ENCODE peak calls at places on chromosomes 2 and 18, in four cellular contexts. H is AG09309, X is esophagus squamous epithelium, E is RWPE1. O is an unnamed sample.

GRCh38 chr2:74919827-74920226 is 38.6 kb upstream of the POLE4 start:
- DNase-seq in X (no peak), E (peak; percentile 62), H (no peak), O (peak; percentile 81)

GRCh38 chr2:65198737-65199136 is 28.9 kb upstream of the ACTR2 start:
- DNase-seq in X (no peak), E (no peak), H (no peak), O (no peak)

GRCh38 chr2:57881998-57882884 is 164.4 kb upstream of the VRK2 start:
- DNase-seq in H (peak; percentile 13), X (no peak), E (peak; percentile 60), O (no peak)

GRCh38 chr2:81334046-81334445 is 1029.5 kb upstream of the LRRTM1 start:
- DNase-seq in H (no peak), E (no peak), X (no peak), O (no peak)

GRCh38 chr2:10235099-10235908 is 67.4 kb upstream of the HPCAL1 start:
- DNase-seq in E (no peak), X (no peak), H (no peak), O (no peak)

GRCh38 chr18:11246466-11246865 is 97.1 kb upstream of the PIEZO2 start:
- DNase-seq in H (no peak), E (no peak), X (no peak), O (no peak)

GRCh38 chr2:217926801-217927200 is 76.0 kb downstream of the TNS1 start:
- DNase-seq in X (no peak), H (no peak), E (no peak), O (no peak)

GRCh38 chr18:3995476-3996102 is 459.5 kb downstream of the DLGAP1 start:
- DNase-seq in X (no peak), E (peak; percentile 22), H (peak; percentile 38), O (no peak)

GRCh38 chr18:13229021-13229671 is 10.6 kb downstream of the LDLRAD4 start:
- DNase-seq in E (no peak), H (no peak), X (no peak), O (no peak)

GRCh38 chr2:239268082-239268481 is 132.7 kb downstream of the HDAC4 start:
- DNase-seq in E (no peak), H (no peak), X (no peak), O (no peak)

GRCh38 chr2:105746177-105747080 is 1.7 kb downstream of the NCK2 start:
- DNase-seq in H (no peak), X (no peak), E (peak; percentile 42), O (peak; percentile 81)

GRCh38 chr2:8098952-8099582 is 582.8 kb upstream of the ID2 start:
- DNase-seq in X (no peak), H (no peak), E (no peak), O (no peak)

GRCh38 chr2:127526940-127527804 is 883 bp upstream of the IWS1 start:
- DNase-seq in X (no peak), H (no peak), E (peak; percentile 90), O (no peak)

GRCh38 chr2:10136187-10136934 is 13.8 kb downstream of the RRM2 start:
- DNase-seq in X (no peak), E (no peak), H (no peak), O (no peak)

GRCh38 chr2:68565858-68566257 is 77.5 kb upstream of the PROKR1 start:
- DNase-seq in H (no peak), E (peak; percentile 79), X (no peak), O (no peak)

GRCh38 chr18:72848534-72849237 is 19.1 kb downstream of the NETO1 start:
- DNase-seq in H (no peak), X (no peak), E (peak; percentile 67), O (no peak)

GRCh38 chr2:105391058-105391627 is 7.7 kb downstream of the FHL2 start:
- DNase-seq in X (no peak), H (no peak), E (peak; percentile 56), O (no peak)

GRCh38 chr2:168210216-168210897 is 37.0 kb downstream of the STK39 start:
- DNase-seq in E (no peak), H (no peak), X (no peak), O (no peak)

GRCh38 chr18:79575891-79576685 is 103.5 kb upstream of the CTDP1 start:
- DNase-seq in H (no peak), X (no peak), E (no peak), O (no peak)

GRCh38 chr2:134603966-134604365 is 114.8 kb downstream of the TMEM163 start:
- DNase-seq in X (no peak), E (no peak), H (no peak), O (no peak)

GRCh38 chr18:28189400-28190239 is 12.7 kb upstream of the CDH2 start:
- DNase-seq in H (no peak), E (no peak), X (no peak), O (peak; percentile 44)

GRCh38 chr2:149084924-149085795 is 46.7 kb downstream of the LYPD6B start:
- DNase-seq in E (no peak), H (peak; percentile 54), X (no peak), O (no peak)

GRCh38 chr18:63963610-63964256 is 6.1 kb upstream of the SERPINB8 start:
- DNase-seq in E (no peak), H (no peak), X (no peak), O (peak; percentile 20)

GRCh38 chr18:23844991-23845680 is 155.9 kb downstream of the LAMA3 start:
- DNase-seq in H (no peak), X (no peak), E (peak; percentile 76), O (no peak)

GRCh38 chr2:174914894-174915760 is 90.1 kb downstream of the CHN1 start:
- DNase-seq in H (no peak), X (no peak), E (no peak), O (no peak)

GRCh38 chr2:65710779-65711295 is 278.4 kb upstream of the SPRED2 start:
- DNase-seq in H (no peak), E (peak; percentile 34), X (no peak), O (peak; percentile 19)

GRCh38 chr2:173446722-173447121 is 92.0 kb downstream of the CDCA7 start:
- DNase-seq in E (no peak), X (no peak), H (no peak), O (no peak)

GRCh38 chr2:236073867-236074655 is 94.1 kb downstream of the GBX2 start:
- DNase-seq in X (no peak), H (no peak), E (no peak), O (no peak)

GRCh38 chr2:11658208-11658607 is 11.8 kb downstream of the NTSR2 start:
- DNase-seq in E (peak; percentile 85), H (no peak), X (no peak), O (no peak)

GRCh38 chr2:233386382-233387041 is 32.2 kb downstream of the DGKD start:
- DNase-seq in E (peak; percentile 29), H (no peak), X (no peak), O (no peak)

GRCh38 chr2:221635949-221636348 is 63.8 kb upstream of the EPHA4 start:
- DNase-seq in X (no peak), H (no peak), E (peak; percentile 13), O (no peak)

GRCh38 chr2:209960676-209961630 is 41.5 kb upstream of the RPE start:
- DNase-seq in X (peak; percentile 5), H (no peak), E (peak; percentile 45), O (peak; percentile 44)

GRCh38 chr2:53724511-53724910 is 43.1 kb upstream of the CHAC2 start:
- DNase-seq in E (no peak), X (no peak), H (peak; percentile 55), O (no peak)

GRCh38 chr18:76219023-76219422 is 276.0 kb downstream of the ZNF516 start:
- DNase-seq in E (no peak), X (no peak), H (no peak), O (no peak)

GRCh38 chr2:8872821-8873432 is 35.5 kb upstream of the KIDINS220 start:
- DNase-seq in X (no peak), E (peak; percentile 55), H (peak; percentile 21), O (peak; percentile 52)

GRCh38 chr2:46266134-46266533 is 31.1 kb upstream of the EPAS1 start:
- DNase-seq in E (no peak), H (no peak), X (no peak), O (no peak)

GRCh38 chr2:79982445-79982844 is 322.1 kb downstream of the LRRTM1 start:
- DNase-seq in X (no peak), H (no peak), E (peak; percentile 5), O (no peak)

GRCh38 chr2:38376346-38376682 is 759 bp downstream of the ATL2 start:
- DNase-seq in E (peak; percentile 77), X (no peak), H (no peak), O (peak; percentile 70)

GRCh38 chr2:38376683-38377500 is at the start of gene ATL2:
- DNase-seq in E (peak; percentile 62), H (peak; percentile 64), X (peak; percentile 88), O (peak; percentile 96)

GRCh38 chr2:38377501-38378258 is 607 bp upstream of the ATL2 start:
- DNase-seq in X (no peak), E (peak; percentile 92), H (peak; percentile 31), O (no peak)

GRCh38 chr2:38374978-38375377 is 2.1 kb downstream of the ATL2 start:
- DNase-seq in H (no peak), E (no peak), X (no peak), O (no peak)

GRCh38 chr2:38375711-38376345 is 1.2 kb downstream of the ATL2 start:
- DNase-seq in E (no peak), H (no peak), X (no peak), O (no peak)
- TF ChIP-seq CTCF in E (no peak), H (no peak), X (no peak), O (no peak)

DNA sequence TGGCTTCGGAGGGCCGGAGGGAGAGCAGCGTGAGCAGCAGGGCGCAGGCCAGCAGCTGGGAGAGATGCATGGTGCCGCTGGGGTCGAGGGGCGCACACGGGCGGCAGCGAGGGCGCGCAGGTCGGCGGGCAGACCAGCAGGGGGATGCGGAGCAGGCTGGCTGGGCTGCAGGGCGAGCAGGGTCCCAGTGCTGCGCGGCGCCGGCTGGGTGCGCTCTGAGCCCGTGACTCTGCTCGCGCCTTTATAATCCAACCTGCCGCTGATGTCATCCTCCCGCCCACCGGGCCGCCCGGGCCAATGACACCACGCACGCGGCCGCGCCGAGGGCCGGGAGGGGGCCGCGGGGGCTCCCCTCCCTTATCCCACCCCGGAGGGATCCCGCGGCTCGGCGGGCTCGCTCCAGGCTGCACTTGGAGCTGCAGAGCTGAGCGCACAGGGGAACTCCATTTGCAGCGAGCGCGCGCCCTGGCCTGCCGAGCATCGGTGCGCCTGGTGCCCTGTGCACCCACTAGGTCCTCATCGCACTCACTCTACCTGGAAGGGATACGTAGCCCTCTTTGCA is at the start of gene NPPC:
- DNase-seq in H (no peak), X (no peak), E (peak; percentile 62), O (peak; percentile 90)
- TF ChIP-seq CTCF in H (no peak), X (peak; percentile 43), E (peak; percentile 37), O (peak; percentile 69)

GRCh38 chr2:40935349-40935748 is 483.5 kb upstream of the SLC8A1 start:
- DNase-seq in H (no peak), E (no peak), X (no peak), O (no peak)
- TF ChIP-seq CTCF in H (no peak), E (no peak), X (no peak), O (no peak)

DNA sequence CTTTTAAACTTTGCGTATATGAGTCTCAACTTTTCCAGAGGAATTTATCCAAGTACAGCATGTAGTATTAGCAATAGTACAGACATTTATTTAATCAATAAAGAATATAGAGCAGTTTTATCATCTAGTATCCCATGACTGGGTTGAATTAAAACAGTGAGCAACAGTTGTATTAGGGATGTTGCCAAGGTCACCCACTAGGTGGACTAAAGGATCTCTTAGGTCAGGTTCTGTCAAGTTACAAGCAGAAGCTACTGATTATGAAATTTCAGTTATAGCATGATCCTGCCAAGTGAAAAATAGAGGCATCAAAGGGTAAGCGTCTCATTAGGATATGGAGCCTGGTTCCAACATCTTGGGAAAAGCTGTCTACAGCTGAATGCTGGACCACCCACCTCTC is 52.1 kb upstream of the LAPTM4A start:
- DNase-seq in H (peak; percentile 27), X (no peak), E (no peak), O (no peak)
- TF ChIP-seq CTCF in H (peak; percentile 51), X (peak; percentile 49), E (peak; percentile 68), O (peak; percentile 39)